ENCODE peak calls at places on chromosome 15, in eight cellular contexts. One of them, this sample, is unnamed.
A peak's percentile ranks its signal among the peaks of the same experiment; 100 is the strongest.

GRCh38 chr15:58513681-58514336 is 82.0 kb downstream of the LIPC start:
- DNase-seq in esophagus muscularis mucosa: no peak
- DNase-seq in breast epithelium: no peak
- DNase-seq in ovary: no peak
- DNase-seq in body of pancreas: no peak
- DNase-seq in A549: no peak
- DNase-seq in adrenal gland: no peak
- DNase-seq in heart left ventricle: no peak
- DNase-seq in this sample: no peak

GRCh38 chr15:59116141-59116540 is 11.2 kb downstream of the CCNB2 start:
- DNase-seq in adrenal gland: no peak
- DNase-seq in breast epithelium: no peak
- DNase-seq in ovary: no peak
- DNase-seq in heart left ventricle: no peak
- DNase-seq in A549: no peak
- DNase-seq in body of pancreas: no peak
- DNase-seq in esophagus muscularis mucosa: no peak
- DNase-seq in this sample: no peak

GRCh38 chr15:55588070-55588817 is at the start of gene PYGO1:
- DNase-seq in breast epithelium: no peak
- DNase-seq in adrenal gland: peak; percentile 56
- DNase-seq in body of pancreas: peak; percentile 57
- DNase-seq in heart left ventricle: peak; percentile 61
- DNase-seq in esophagus muscularis mucosa: no peak
- DNase-seq in ovary: peak; percentile 75
- DNase-seq in A549: peak; percentile 78
- DNase-seq in this sample: peak; percentile 54

GRCh38 chr15:86229966-86230365 is 150.3 kb downstream of the AGBL1 start:
- DNase-seq in A549: no peak
- DNase-seq in heart left ventricle: no peak
- DNase-seq in ovary: no peak
- DNase-seq in adrenal gland: no peak
- DNase-seq in body of pancreas: no peak
- DNase-seq in esophagus muscularis mucosa: no peak
- DNase-seq in breast epithelium: no peak
- DNase-seq in this sample: no peak

GRCh38 chr15:31513178-31513577 is 186.5 kb downstream of the KLF13 start:
- DNase-seq in body of pancreas: no peak
- DNase-seq in heart left ventricle: no peak
- DNase-seq in breast epithelium: peak; percentile 6
- DNase-seq in adrenal gland: no peak
- DNase-seq in A549: no peak
- DNase-seq in esophagus muscularis mucosa: peak; percentile 84
- DNase-seq in ovary: no peak
- DNase-seq in this sample: no peak

GRCh38 chr15:39691229-39691628 is 91.4 kb downstream of the FSIP1 start:
- DNase-seq in heart left ventricle: no peak
- DNase-seq in body of pancreas: peak; percentile 9
- DNase-seq in ovary: no peak
- DNase-seq in breast epithelium: no peak
- DNase-seq in A549: no peak
- DNase-seq in esophagus muscularis mucosa: no peak
- DNase-seq in adrenal gland: no peak
- DNase-seq in this sample: no peak

GRCh38 chr15:56893349-56893678 is 25.1 kb upstream of the TCF12 start:
- DNase-seq in adrenal gland: no peak
- DNase-seq in A549: no peak
- DNase-seq in heart left ventricle: no peak
- DNase-seq in body of pancreas: no peak
- DNase-seq in ovary: no peak
- DNase-seq in breast epithelium: no peak
- DNase-seq in esophagus muscularis mucosa: no peak
- DNase-seq in this sample: no peak

GRCh38 chr15:21261965-21262850 is 178.1 kb downstream of the POTEB3 start:
- DNase-seq in body of pancreas: peak; percentile 13
- DNase-seq in esophagus muscularis mucosa: no peak
- DNase-seq in A549: peak; percentile 6
- DNase-seq in breast epithelium: no peak
- DNase-seq in adrenal gland: no peak
- DNase-seq in heart left ventricle: peak; percentile 28
- DNase-seq in ovary: no peak
- DNase-seq in this sample: no peak

GRCh38 chr15:58066042-58066867 is 744 bp upstream of the ALDH1A2 start:
- DNase-seq in heart left ventricle: peak; percentile 74
- DNase-seq in body of pancreas: peak; percentile 67
- DNase-seq in A549: peak; percentile 61
- DNase-seq in adrenal gland: peak; percentile 71
- DNase-seq in esophagus muscularis mucosa: no peak
- DNase-seq in breast epithelium: peak; percentile 24
- DNase-seq in ovary: peak; percentile 81
- DNase-seq in this sample: peak; percentile 45

GRCh38 chr15:40063563-40064011 is 24.6 kb upstream of the SRP14 start:
- DNase-seq in body of pancreas: no peak
- DNase-seq in heart left ventricle: peak; percentile 60
- DNase-seq in esophagus muscularis mucosa: no peak
- DNase-seq in breast epithelium: no peak
- DNase-seq in A549: peak; percentile 43
- DNase-seq in ovary: no peak
- DNase-seq in adrenal gland: no peak
- DNase-seq in this sample: no peak

GRCh38 chr15:50702762-50703334 is 16.3 kb upstream of the TRPM7 start:
- DNase-seq in adrenal gland: no peak
- DNase-seq in ovary: no peak
- DNase-seq in esophagus muscularis mucosa: no peak
- DNase-seq in A549: no peak
- DNase-seq in breast epithelium: no peak
- DNase-seq in heart left ventricle: no peak
- DNase-seq in body of pancreas: no peak
- DNase-seq in this sample: no peak

GRCh38 chr15:73940061-73940981 is 14.1 kb downstream of the LOXL1 start:
- DNase-seq in esophagus muscularis mucosa: no peak
- DNase-seq in body of pancreas: peak; percentile 3
- DNase-seq in breast epithelium: no peak
- DNase-seq in adrenal gland: no peak
- DNase-seq in A549: no peak
- DNase-seq in ovary: no peak
- DNase-seq in heart left ventricle: peak; percentile 48
- DNase-seq in this sample: no peak

GRCh38 chr15:81157939-81158223 is 23.8 kb downstream of the CFAP161 start:
- DNase-seq in ovary: no peak
- DNase-seq in adrenal gland: no peak
- DNase-seq in A549: no peak
- DNase-seq in heart left ventricle: no peak
- DNase-seq in body of pancreas: no peak
- DNase-seq in esophagus muscularis mucosa: no peak
- DNase-seq in breast epithelium: no peak
- DNase-seq in this sample: no peak

GRCh38 chr15:89489376-89489775 is 7.0 kb downstream of the RHCG start:
- DNase-seq in body of pancreas: no peak
- DNase-seq in breast epithelium: no peak
- DNase-seq in ovary: no peak
- DNase-seq in heart left ventricle: no peak
- DNase-seq in adrenal gland: no peak
- DNase-seq in esophagus muscularis mucosa: no peak
- DNase-seq in A549: no peak
- DNase-seq in this sample: no peak

GRCh38 chr15:41104234-41104633 is 11.8 kb downstream of the INO80 start:
- DNase-seq in body of pancreas: no peak
- DNase-seq in breast epithelium: no peak
- DNase-seq in adrenal gland: no peak
- DNase-seq in esophagus muscularis mucosa: no peak
- DNase-seq in A549: no peak
- DNase-seq in ovary: no peak
- DNase-seq in heart left ventricle: no peak
- DNase-seq in this sample: no peak

GRCh38 chr15:40762919-40763800 is 708 bp upstream of the GCHFR start:
- DNase-seq in adrenal gland: peak; percentile 74
- DNase-seq in esophagus muscularis mucosa: no peak
- DNase-seq in heart left ventricle: peak; percentile 59
- DNase-seq in breast epithelium: peak; percentile 77
- DNase-seq in body of pancreas: peak; percentile 89
- DNase-seq in A549: peak; percentile 41
- DNase-seq in ovary: peak; percentile 80
- DNase-seq in this sample: peak; percentile 69

GRCh38 chr15:45100884-45101622 is 12.9 kb downstream of the DUOX2 start:
- DNase-seq in heart left ventricle: no peak
- DNase-seq in body of pancreas: no peak
- DNase-seq in breast epithelium: no peak
- DNase-seq in esophagus muscularis mucosa: no peak
- DNase-seq in adrenal gland: no peak
- DNase-seq in A549: no peak
- DNase-seq in ovary: no peak
- DNase-seq in this sample: no peak

GRCh38 chr15:76311071-76311956 is at the start of gene ETFA:
- DNase-seq in ovary: peak; percentile 96
- DNase-seq in breast epithelium: peak; percentile 91
- DNase-seq in adrenal gland: peak; percentile 97
- DNase-seq in heart left ventricle: peak; percentile 99
- DNase-seq in A549: peak; percentile 99
- DNase-seq in esophagus muscularis mucosa: peak; percentile 98
- DNase-seq in body of pancreas: peak; percentile 98
- DNase-seq in this sample: peak; percentile 94
- TF ChIP-seq POLR2A in ovary: peak; percentile 84
- TF ChIP-seq POLR2A in breast epithelium: peak; percentile 81
- TF ChIP-seq POLR2A in adrenal gland: peak; percentile 99
- TF ChIP-seq POLR2A in heart left ventricle: peak; percentile 98
- TF ChIP-seq POLR2A in A549: peak; percentile 94
- TF ChIP-seq POLR2A in esophagus muscularis mucosa: peak; percentile 87
- TF ChIP-seq POLR2A in body of pancreas: peak; percentile 98
- TF ChIP-seq POLR2A in this sample: peak; percentile 96

GRCh38 chr15:99366013-99366412 is 114.7 kb downstream of the LRRC28 start:
- DNase-seq in heart left ventricle: no peak
- DNase-seq in body of pancreas: no peak
- DNase-seq in esophagus muscularis mucosa: no peak
- DNase-seq in adrenal gland: no peak
- DNase-seq in ovary: no peak
- DNase-seq in breast epithelium: no peak
- DNase-seq in A549: no peak
- DNase-seq in this sample: no peak

GRCh38 chr15:99368743-99369142 is 117.5 kb downstream of the LRRC28 start:
- DNase-seq in adrenal gland: no peak
- DNase-seq in body of pancreas: no peak
- DNase-seq in heart left ventricle: no peak
- DNase-seq in esophagus muscularis mucosa: no peak
- DNase-seq in A549: no peak
- DNase-seq in breast epithelium: no peak
- DNase-seq in ovary: no peak
- DNase-seq in this sample: no peak

GRCh38 chr15:99369250-99369649 is 118.0 kb downstream of the LRRC28 start:
- DNase-seq in breast epithelium: no peak
- DNase-seq in A549: no peak
- DNase-seq in ovary: no peak
- DNase-seq in esophagus muscularis mucosa: no peak
- DNase-seq in heart left ventricle: no peak
- DNase-seq in body of pancreas: no peak
- DNase-seq in adrenal gland: no peak
- DNase-seq in this sample: no peak

GRCh38 chr15:99371180-99372103 is 120.2 kb downstream of the LRRC28 start:
- DNase-seq in ovary: no peak
- DNase-seq in esophagus muscularis mucosa: no peak
- DNase-seq in body of pancreas: no peak
- DNase-seq in adrenal gland: no peak
- DNase-seq in breast epithelium: no peak
- DNase-seq in A549: no peak
- DNase-seq in heart left ventricle: no peak
- DNase-seq in this sample: no peak
- TF ChIP-seq CTCF in ovary: no peak
- TF ChIP-seq CTCF in esophagus muscularis mucosa: no peak
- TF ChIP-seq CTCF in body of pancreas: no peak
- TF ChIP-seq CTCF in adrenal gland: no peak
- TF ChIP-seq CTCF in breast epithelium: no peak
- TF ChIP-seq CTCF in A549: peak; percentile 46
- TF ChIP-seq CTCF in heart left ventricle: no peak
- TF ChIP-seq CTCF in this sample: no peak

DNA sequence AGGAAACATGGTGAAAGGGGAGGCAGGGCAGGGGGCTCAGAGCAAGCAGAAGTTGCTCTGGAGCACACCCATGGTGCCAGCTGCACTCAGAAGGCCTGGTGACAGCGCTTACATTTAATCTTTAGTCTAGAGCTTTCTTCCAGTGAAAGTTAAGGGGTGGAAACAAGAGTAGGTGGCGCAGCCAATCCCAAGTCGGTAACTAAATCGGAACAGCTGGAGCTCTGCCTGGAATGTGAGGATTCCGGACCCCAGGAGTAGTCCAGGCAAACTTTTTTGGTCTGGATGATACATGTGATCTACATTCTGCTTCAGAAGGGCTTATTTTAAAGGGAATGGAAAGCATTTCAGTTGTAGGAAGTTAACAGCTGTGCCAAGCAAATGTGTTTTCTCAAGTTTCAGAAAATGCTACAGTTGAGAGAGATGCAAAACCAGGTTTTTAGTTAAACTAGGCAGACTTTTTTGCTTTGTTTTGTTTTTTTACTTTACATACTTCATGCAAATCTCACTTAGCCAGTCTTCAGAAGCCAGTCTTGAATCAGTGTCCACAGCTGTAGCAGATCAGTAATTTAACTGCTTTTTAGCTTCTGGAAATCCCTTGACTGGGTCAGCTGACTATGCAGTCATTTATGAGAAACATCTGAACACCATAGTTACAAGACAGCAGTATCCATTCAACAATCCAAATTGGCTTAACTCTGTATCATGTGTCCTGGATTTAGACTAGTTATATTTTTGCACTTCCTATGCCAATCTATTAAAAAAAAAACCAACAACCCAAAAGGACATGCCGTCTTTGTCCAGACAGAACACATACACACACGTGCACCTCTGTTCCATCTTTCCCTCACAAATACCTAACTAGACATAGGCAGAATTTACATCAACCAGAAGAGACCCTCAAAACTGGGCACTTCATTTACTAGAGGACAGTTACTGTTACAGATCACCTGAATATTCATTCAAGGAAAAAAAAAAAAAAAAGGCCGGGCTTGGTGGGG is 33.2 kb downstream of the ZNF106 start:
- DNase-seq in A549: no peak
- DNase-seq in breast epithelium: peak; percentile 61
- DNase-seq in ovary: peak; percentile 62
- DNase-seq in adrenal gland: peak; percentile 51
- DNase-seq in esophagus muscularis mucosa: peak; percentile 93
- DNase-seq in body of pancreas: peak; percentile 64
- DNase-seq in heart left ventricle: peak; percentile 87
- DNase-seq in this sample: peak; percentile 80
- TF ChIP-seq POLR2A in A549: no peak
- TF ChIP-seq POLR2A in breast epithelium: no peak
- TF ChIP-seq POLR2A in ovary: no peak
- TF ChIP-seq POLR2A in adrenal gland: peak; percentile 73
- TF ChIP-seq POLR2A in esophagus muscularis mucosa: peak; percentile 6
- TF ChIP-seq POLR2A in body of pancreas: peak; percentile 27
- TF ChIP-seq POLR2A in heart left ventricle: peak; percentile 80
- TF ChIP-seq POLR2A in this sample: no peak

DNA sequence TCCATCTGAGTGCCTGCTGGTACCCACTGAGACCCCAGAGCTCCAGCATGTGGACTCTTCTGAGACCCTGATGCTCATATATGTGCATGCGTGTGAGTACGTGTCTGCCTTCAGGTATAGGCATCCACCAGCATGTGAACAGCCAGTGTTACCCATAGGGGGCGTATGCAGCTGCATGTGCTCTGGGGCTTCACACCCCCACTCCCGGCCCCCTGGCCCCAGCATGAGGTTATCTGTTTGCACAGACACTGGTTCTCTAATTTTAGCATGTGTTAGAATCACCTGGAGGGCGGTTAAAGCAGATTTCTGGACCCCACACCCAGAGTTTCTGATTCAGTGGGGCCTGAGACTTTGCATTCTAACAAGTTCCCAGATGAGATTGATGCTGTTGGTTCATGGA is 824 bp upstream of the CILP start:
- DNase-seq in breast epithelium: no peak
- DNase-seq in ovary: no peak
- DNase-seq in heart left ventricle: no peak
- DNase-seq in A549: peak; percentile 54
- DNase-seq in esophagus muscularis mucosa: no peak
- DNase-seq in adrenal gland: no peak
- DNase-seq in body of pancreas: no peak
- DNase-seq in this sample: no peak
- TF ChIP-seq CTCF in breast epithelium: no peak
- TF ChIP-seq CTCF in ovary: no peak
- TF ChIP-seq CTCF in heart left ventricle: peak; percentile 15
- TF ChIP-seq CTCF in A549: peak; percentile 48
- TF ChIP-seq CTCF in esophagus muscularis mucosa: peak; percentile 20
- TF ChIP-seq CTCF in adrenal gland: no peak
- TF ChIP-seq CTCF in body of pancreas: no peak
- TF ChIP-seq CTCF in this sample: no peak

This sample was measured in prostate gland.